ENCODE peak calls at places on chromosomes 2 and 18, in ten cellular contexts. One of them, this sample, is unnamed.

GRCh38 chr2:130355578-130356431 is at the start of gene PTPN18:
- DNase-seq in BJ: peak
- DNase-seq in spleen: peak
- DNase-seq in globus pallidus: peak
- DNase-seq in mesenchymal stem cell: peak
- DNase-seq in mammary epithelial cell: peak
- DNase-seq in heart right ventricle: peak
- DNase-seq in pancreas: peak
- DNase-seq in endothelial cell of umbilical vein: peak
- DNase-seq in HS-5: no peak
- DNase-seq in this sample: peak

GRCh38 chr2:15825276-15826060 is 114.9 kb upstream of the MYCN start:
- DNase-seq in BJ: no peak
- DNase-seq in spleen: no peak
- DNase-seq in globus pallidus: no peak
- DNase-seq in mesenchymal stem cell: no peak
- DNase-seq in mammary epithelial cell: no peak
- DNase-seq in heart right ventricle: no peak
- DNase-seq in pancreas: no peak
- DNase-seq in endothelial cell of umbilical vein: no peak
- DNase-seq in HS-5: no peak
- DNase-seq in this sample: no peak

GRCh38 chr2:135948642-135949355 is 36.6 kb downstream of the DARS1 start:
- DNase-seq in BJ: peak
- DNase-seq in spleen: no peak
- DNase-seq in globus pallidus: no peak
- DNase-seq in mesenchymal stem cell: peak
- DNase-seq in mammary epithelial cell: peak
- DNase-seq in heart right ventricle: no peak
- DNase-seq in pancreas: no peak
- DNase-seq in endothelial cell of umbilical vein: peak
- DNase-seq in HS-5: peak
- DNase-seq in this sample: peak

GRCh38 chr18:30487962-30488361 is 554.6 kb downstream of the DSC3 start:
- DNase-seq in BJ: no peak
- DNase-seq in spleen: no peak
- DNase-seq in globus pallidus: no peak
- DNase-seq in mesenchymal stem cell: no peak
- DNase-seq in mammary epithelial cell: peak
- DNase-seq in heart right ventricle: no peak
- DNase-seq in pancreas: no peak
- DNase-seq in endothelial cell of umbilical vein: no peak
- DNase-seq in HS-5: peak
- DNase-seq in this sample: no peak

GRCh38 chr18:3722662-3723433 is 272.9 kb downstream of the TGIF1 start:
- DNase-seq in BJ: no peak
- DNase-seq in spleen: no peak
- DNase-seq in globus pallidus: no peak
- DNase-seq in mesenchymal stem cell: peak
- DNase-seq in mammary epithelial cell: no peak
- DNase-seq in heart right ventricle: no peak
- DNase-seq in pancreas: no peak
- DNase-seq in endothelial cell of umbilical vein: no peak
- DNase-seq in HS-5: no peak
- DNase-seq in this sample: no peak

GRCh38 chr18:48777026-48777736 is 173.6 kb downstream of the SMAD7 start:
- DNase-seq in BJ: no peak
- DNase-seq in spleen: peak
- DNase-seq in globus pallidus: peak
- DNase-seq in mesenchymal stem cell: peak
- DNase-seq in mammary epithelial cell: peak
- DNase-seq in heart right ventricle: peak
- DNase-seq in pancreas: peak
- DNase-seq in endothelial cell of umbilical vein: peak
- DNase-seq in HS-5: no peak
- DNase-seq in this sample: peak

GRCh38 chr2:37588316-37588777 is 83.1 kb downstream of the CDC42EP3 start:
- DNase-seq in BJ: no peak
- DNase-seq in spleen: no peak
- DNase-seq in globus pallidus: no peak
- DNase-seq in mesenchymal stem cell: peak
- DNase-seq in mammary epithelial cell: peak
- DNase-seq in heart right ventricle: no peak
- DNase-seq in pancreas: no peak
- DNase-seq in endothelial cell of umbilical vein: peak
- DNase-seq in HS-5: no peak
- DNase-seq in this sample: peak

GRCh38 chr2:221779614-221780067 is 207.5 kb upstream of the EPHA4 start:
- DNase-seq in BJ: peak
- DNase-seq in spleen: no peak
- DNase-seq in globus pallidus: peak
- DNase-seq in mesenchymal stem cell: peak
- DNase-seq in mammary epithelial cell: no peak
- DNase-seq in heart right ventricle: no peak
- DNase-seq in pancreas: no peak
- DNase-seq in endothelial cell of umbilical vein: peak
- DNase-seq in HS-5: peak
- DNase-seq in this sample: no peak

GRCh38 chr18:57856707-57857280 is 53.7 kb upstream of the ATP8B1 start:
- DNase-seq in BJ: no peak
- DNase-seq in spleen: no peak
- DNase-seq in globus pallidus: no peak
- DNase-seq in mesenchymal stem cell: no peak
- DNase-seq in mammary epithelial cell: no peak
- DNase-seq in heart right ventricle: no peak
- DNase-seq in pancreas: no peak
- DNase-seq in endothelial cell of umbilical vein: no peak
- DNase-seq in HS-5: no peak
- DNase-seq in this sample: no peak

GRCh38 chr2:49251766-49252165 is 97.5 kb upstream of the FSHR start:
- DNase-seq in BJ: peak
- DNase-seq in spleen: no peak
- DNase-seq in globus pallidus: no peak
- DNase-seq in mesenchymal stem cell: peak
- DNase-seq in mammary epithelial cell: no peak
- DNase-seq in heart right ventricle: no peak
- DNase-seq in pancreas: no peak
- DNase-seq in endothelial cell of umbilical vein: no peak
- DNase-seq in HS-5: peak
- DNase-seq in this sample: no peak

GRCh38 chr2:74845217-74845751 is 11.4 kb downstream of the HK2 start:
- DNase-seq in BJ: peak
- DNase-seq in spleen: peak
- DNase-seq in globus pallidus: no peak
- DNase-seq in mesenchymal stem cell: peak
- DNase-seq in mammary epithelial cell: peak
- DNase-seq in heart right ventricle: peak
- DNase-seq in pancreas: peak
- DNase-seq in endothelial cell of umbilical vein: peak
- DNase-seq in HS-5: peak
- DNase-seq in this sample: peak

GRCh38 chr2:64105676-64106461 is 38.4 kb downstream of the PELI1 start:
- DNase-seq in BJ: no peak
- DNase-seq in spleen: no peak
- DNase-seq in globus pallidus: no peak
- DNase-seq in mesenchymal stem cell: peak
- DNase-seq in mammary epithelial cell: no peak
- DNase-seq in heart right ventricle: no peak
- DNase-seq in pancreas: no peak
- DNase-seq in endothelial cell of umbilical vein: no peak
- DNase-seq in HS-5: no peak
- DNase-seq in this sample: no peak

GRCh38 chr2:58131191-58132011 is 84.8 kb downstream of the VRK2 start:
- DNase-seq in BJ: no peak
- DNase-seq in spleen: no peak
- DNase-seq in globus pallidus: peak
- DNase-seq in mesenchymal stem cell: peak
- DNase-seq in mammary epithelial cell: no peak
- DNase-seq in heart right ventricle: peak
- DNase-seq in pancreas: no peak
- DNase-seq in endothelial cell of umbilical vein: peak
- DNase-seq in HS-5: no peak
- DNase-seq in this sample: no peak

GRCh38 chr2:51620830-51621229 is 588.9 kb upstream of the NRXN1 start:
- DNase-seq in BJ: no peak
- DNase-seq in spleen: no peak
- DNase-seq in globus pallidus: no peak
- DNase-seq in mesenchymal stem cell: no peak
- DNase-seq in mammary epithelial cell: no peak
- DNase-seq in heart right ventricle: no peak
- DNase-seq in pancreas: no peak
- DNase-seq in endothelial cell of umbilical vein: peak
- DNase-seq in HS-5: peak
- DNase-seq in this sample: no peak

GRCh38 chr2:203928849-203929248 is 7.7 kb upstream of the ICOS start:
- DNase-seq in BJ: no peak
- DNase-seq in spleen: no peak
- DNase-seq in globus pallidus: no peak
- DNase-seq in mesenchymal stem cell: no peak
- DNase-seq in mammary epithelial cell: no peak
- DNase-seq in heart right ventricle: no peak
- DNase-seq in pancreas: no peak
- DNase-seq in endothelial cell of umbilical vein: peak
- DNase-seq in HS-5: no peak
- DNase-seq in this sample: no peak

GRCh38 chr18:56233595-56233994 is 404.8 kb downstream of the TXNL1 start:
- DNase-seq in BJ: peak
- DNase-seq in spleen: no peak
- DNase-seq in globus pallidus: no peak
- DNase-seq in mesenchymal stem cell: peak
- DNase-seq in mammary epithelial cell: peak
- DNase-seq in heart right ventricle: no peak
- DNase-seq in pancreas: no peak
- DNase-seq in endothelial cell of umbilical vein: peak
- DNase-seq in HS-5: peak
- DNase-seq in this sample: no peak

GRCh38 chr2:240999001-240999791 is 778 bp downstream of the SNED1 start:
- DNase-seq in BJ: no peak
- DNase-seq in spleen: peak
- DNase-seq in globus pallidus: no peak
- DNase-seq in mesenchymal stem cell: no peak
- DNase-seq in mammary epithelial cell: no peak
- DNase-seq in heart right ventricle: no peak
- DNase-seq in pancreas: peak
- DNase-seq in endothelial cell of umbilical vein: no peak
- DNase-seq in HS-5: no peak
- DNase-seq in this sample: peak

This sample was measured in trophoblast cell.